ENCODE peak calls at places on chromosomes 4 and X, in nine cellular contexts. M is esophagus muscularis mucosa, B is K562, R is SK-N-SH, H is GM12878, W is upper lobe of left lung, Y is transverse colon, J is HepG2, A is stomach. G is an unnamed sample.

GRCh38 chr4:1321946-1322650 is 24.9 kb upstream of the UVSSA start:
- DNase-seq in Y (no peak), M (no peak), R (no peak), B (no peak), W (no peak), J (no peak), A (no peak), H (no peak), G (no peak)

GRCh38 chrX:74178536-74178935 is 125.4 kb upstream of the ZCCHC13 start:
- DNase-seq in H (no peak), B (no peak), M (no peak), Y (no peak), J (no peak), A (no peak), W (no peak), R (no peak), G (no peak)

GRCh38 chr4:52572936-52573485 is 86.1 kb downstream of the USP46 start:
- DNase-seq in H (no peak), J (no peak), B (no peak), A (no peak), M (no peak), Y (no peak), W (no peak), R (no peak), G (no peak)

GRCh38 chr4:173218411-173219125 is 50.0 kb downstream of the GALNT7 start:
- DNase-seq in M (no peak), A (no peak), R (no peak), W (no peak), B (peak; percentile 60), H (no peak), J (no peak), Y (no peak), G (no peak)

GRCh38 chr4:86910369-86910768 is 18.1 kb upstream of the C4orf36 start:
- DNase-seq in Y (no peak), M (no peak), A (no peak), J (no peak), W (no peak), R (no peak), H (no peak), B (no peak), G (no peak)

GRCh38 chr4:39802005-39802404 is 104.1 kb downstream of the UBE2K start:
- DNase-seq in B (no peak), H (no peak), Y (no peak), M (no peak), W (no peak), R (no peak), J (peak; percentile 30), A (no peak), G (no peak)

GRCh38 chr4:176287546-176287945 is 18.5 kb upstream of the ASB5 start:
- DNase-seq in H (no peak), M (no peak), Y (no peak), W (no peak), A (no peak), R (no peak), B (no peak), J (no peak), G (no peak)

GRCh38 chrX:22177950-22178349 is 94.8 kb upstream of the CBLL2 start:
- DNase-seq in A (no peak), B (no peak), W (no peak), H (no peak), Y (no peak), R (no peak), J (no peak), M (no peak), G (no peak)

GRCh38 chr4:159042097-159042605 is 60.7 kb upstream of the RAPGEF2 start:
- DNase-seq in J (no peak), R (peak; percentile 73), A (peak; percentile 61), B (peak; percentile 50), Y (peak; percentile 46), W (peak; percentile 35), H (no peak), M (no peak), G (no peak)

GRCh38 chr4:125401784-125402183 is 87.0 kb downstream of the FAT4 start:
- DNase-seq in M (no peak), W (no peak), H (no peak), B (no peak), R (no peak), Y (no peak), A (no peak), J (no peak), G (no peak)

GRCh38 chr4:115113382-115114106 is at the start of gene NDST4:
- DNase-seq in R (no peak), Y (no peak), W (no peak), B (no peak), J (no peak), A (no peak), H (no peak), M (no peak), G (no peak)

GRCh38 chr4:71270901-71271300 is 67.9 kb upstream of the SLC4A4 start:
- DNase-seq in Y (peak; percentile 28), H (no peak), W (no peak), A (peak; percentile 33), R (peak; percentile 1), J (peak; percentile 29), B (peak; percentile 9), M (no peak), G (no peak)

GRCh38 chr4:155408796-155409195 is 32.0 kb upstream of the MAP9 start:
- DNase-seq in R (no peak), B (no peak), M (no peak), A (no peak), Y (no peak), W (no peak), H (no peak), J (no peak), G (no peak)

GRCh38 chr4:76420311-76420710 is 630 bp downstream of the CCDC158 start:
- DNase-seq in M (no peak), W (no peak), R (peak; percentile 39), H (no peak), Y (no peak), J (no peak), B (no peak), A (no peak), G (no peak)

GRCh38 chrX:151985955-151986354 is 11.5 kb upstream of the GABRE start:
- DNase-seq in M (no peak), H (no peak), A (no peak), W (no peak), B (no peak), R (no peak), J (peak; percentile 81), Y (peak; percentile 37), G (no peak)
- TF ChIP-seq POLR2AphosphoS5 in M (no peak), H (no peak), A (no peak), W (no peak), B (no peak), R (no peak), J (no peak), Y (no peak), G (no peak)

DNA sequence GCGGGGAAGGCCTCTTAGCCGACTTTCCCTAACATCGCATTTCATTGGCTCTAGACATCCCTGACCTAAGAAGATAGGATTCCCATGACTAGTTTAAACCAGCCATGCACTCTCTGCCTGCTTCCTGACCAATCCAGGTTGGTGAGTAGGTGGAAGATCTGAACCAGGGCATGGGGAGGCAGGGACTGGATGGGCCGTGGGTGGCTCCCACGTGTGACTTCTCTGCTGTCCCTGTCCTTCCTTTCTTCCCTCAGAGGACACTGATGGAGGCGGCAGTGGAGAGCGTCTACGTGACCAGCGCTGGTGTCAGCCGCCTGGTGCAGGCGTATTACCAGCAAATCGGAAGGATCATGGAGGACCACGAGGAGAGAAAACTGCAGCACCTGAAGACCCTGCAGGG is 90.7 kb downstream of the EVC start:
- DNase-seq in H (no peak), M (no peak), R (no peak), B (no peak), W (no peak), Y (no peak), J (no peak), A (no peak), G (no peak)
- TF ChIP-seq EP300 in H (no peak), M (no peak), R (no peak), B (no peak), W (no peak), Y (no peak), J (no peak), A (no peak), G (no peak)

GRCh38 chr4:122921971-122922876 is at the start of gene NUDT6:
- DNase-seq in R (peak; percentile 79), J (peak; percentile 51), A (peak; percentile 57), H (no peak), M (peak; percentile 92), W (peak; percentile 56), B (peak; percentile 67), Y (peak; percentile 61), G (peak; percentile 68)
- TF ChIP-seq POLR2AphosphoS5 in R (peak; percentile 36), J (peak; percentile 71), A (no peak), H (no peak), M (peak; percentile 6), W (no peak), B (no peak), Y (no peak), G (no peak)

DNA sequence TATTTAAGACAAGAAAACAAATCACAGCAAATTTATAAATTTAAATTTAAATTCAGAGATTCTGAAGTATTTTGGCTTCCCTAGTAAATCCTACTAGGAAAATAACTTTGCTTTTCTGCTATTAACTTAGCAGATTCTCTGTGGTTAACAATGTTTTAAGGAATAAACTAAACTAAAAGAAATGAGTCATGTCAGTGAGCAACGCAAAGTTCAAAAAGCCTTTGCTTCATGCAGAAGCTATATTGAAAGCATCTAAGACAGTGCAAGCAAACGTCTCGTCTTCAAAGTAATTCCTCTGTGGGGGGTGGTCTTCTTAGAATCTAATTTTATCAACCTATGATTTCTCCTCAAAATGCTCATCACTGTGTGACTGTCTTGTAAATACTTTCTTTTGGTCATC is 30.1 kb downstream of the GABRB1 start:
- DNase-seq in H (no peak), R (no peak), Y (no peak), W (no peak), B (no peak), M (no peak), A (no peak), J (no peak), G (no peak)
- TF ChIP-seq EP300 in H (no peak), R (no peak), Y (no peak), W (no peak), B (no peak), M (no peak), A (no peak), J (no peak), G (no peak)

DNA sequence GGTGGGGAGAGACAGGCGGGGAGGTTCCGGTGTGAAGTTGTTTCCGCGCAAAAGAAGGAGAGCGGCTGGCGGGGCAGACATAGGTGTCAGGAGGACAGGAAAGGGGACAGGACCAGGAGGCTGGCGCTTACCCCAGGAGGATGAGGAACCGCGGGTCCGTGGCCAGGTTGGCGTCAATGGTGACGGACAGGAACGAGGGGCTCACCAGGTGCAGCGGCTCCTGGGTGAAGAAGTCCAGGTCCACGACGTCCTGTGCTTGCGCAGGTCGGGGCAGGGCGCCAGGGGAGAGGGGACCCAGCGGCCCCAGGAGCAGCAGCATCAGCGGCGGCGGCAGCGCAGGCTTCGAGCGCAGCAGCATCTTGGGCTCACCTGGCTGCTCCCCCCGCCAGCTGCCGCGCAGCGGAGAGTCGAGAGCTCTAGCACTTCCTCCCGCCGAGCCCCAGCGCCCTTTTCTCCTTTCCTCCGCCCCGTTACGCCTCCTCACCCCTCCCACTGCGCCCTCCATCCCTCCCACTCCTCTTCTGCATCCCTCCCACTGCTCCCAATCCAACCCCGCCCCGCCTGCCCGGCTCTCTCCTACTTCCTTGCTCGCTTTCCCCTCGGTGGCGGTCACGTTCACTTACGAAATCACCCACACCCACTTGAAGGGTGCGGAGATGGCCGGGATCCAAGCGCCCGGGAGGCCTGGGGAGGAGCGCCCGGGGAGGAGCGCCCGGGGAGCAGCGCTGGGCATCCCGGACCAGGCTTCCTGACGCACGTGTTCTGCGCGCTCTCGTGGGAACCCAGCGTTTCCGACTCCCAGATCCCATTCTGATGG is at the start of gene HPSE:
- DNase-seq in R (peak; percentile 78), Y (peak; percentile 95), B (peak; percentile 54), J (peak; percentile 3), M (peak; percentile 92), W (peak; percentile 95), A (peak; percentile 88), H (no peak), G (peak; percentile 90)
- TF ChIP-seq POLR2AphosphoS5 in R (no peak), Y (peak; percentile 32), B (no peak), J (no peak), M (peak; percentile 11), W (peak; percentile 46), A (peak; percentile 29), H (no peak), G (no peak)